ENCODE peak calls at places on chromosomes 5 and 9, in seven cellular contexts. Y is stimulated activated CD4-positive, alpha-beta T cell treated with anti-CD3 and anti-CD28 coated beads, Interleukin-1b, Interleukin-23, amount 100 ng/mL, for 4 hours; F is stimulated activated CD8-positive, alpha-beta memory T cell treated with anti-CD3 and anti-CD28 coated beads, Interleukin-4, amount 100 ng/mL, for 1 hour; T is BJ; W is AG08395; M is Caco-2; L is amygdala. B is an unnamed sample.

GRCh38 chr5:134465856-134466240 is 54.2 kb upstream of the CDKN2AIPNL start:
- DNase-seq in Y (peak; percentile 51), F (peak; percentile 22), T (no peak), W (peak; percentile 95), M (peak; percentile 52), L (peak; percentile 45), B (peak; percentile 49)

GRCh38 chr9:77725820-77726219 is 77.7 kb upstream of the GNA14 start:
- DNase-seq in Y (peak; percentile 2), F (no peak), T (no peak), W (no peak), M (no peak), L (no peak), B (no peak)

GRCh38 chr9:86720893-86721698 is 226.2 kb downstream of the GAS1 start:
- DNase-seq in Y (no peak), F (no peak), T (no peak), W (no peak), M (no peak), L (no peak), B (no peak)

GRCh38 chr9:124840300-124840833 is 12.9 kb upstream of the WDR38 start:
- DNase-seq in Y (no peak), F (no peak), T (no peak), W (no peak), M (no peak), L (no peak), B (no peak)

GRCh38 chr9:76905984-76906861 is at the start of gene PRUNE2:
- DNase-seq in Y (no peak), F (no peak), T (no peak), W (peak; percentile 88), M (peak; percentile 54), L (peak; percentile 48), B (no peak)

GRCh38 chr9:114002271-114002985 is 75.7 kb downstream of the AMBP start:
- DNase-seq in Y (no peak), F (no peak), T (no peak), W (no peak), M (no peak), L (no peak), B (no peak)

GRCh38 chr9:660227-660626 is 181.3 kb upstream of the DMRT1 start:
- DNase-seq in Y (no peak), F (no peak), T (no peak), W (no peak), M (no peak), L (no peak), B (no peak)

GRCh38 chr5:131377785-131378325 is 114.0 kb downstream of the CDC42SE2 start:
- DNase-seq in Y (no peak), F (no peak), T (no peak), W (no peak), M (no peak), L (no peak), B (no peak)

GRCh38 chr5:38445374-38446028 is 110.9 kb downstream of the LIFR start:
- DNase-seq in Y (no peak), F (no peak), T (no peak), W (no peak), M (no peak), L (no peak), B (no peak)

GRCh38 chr9:92455217-92455616 is 27.1 kb downstream of the ASPN start:
- DNase-seq in Y (no peak), F (no peak), T (no peak), W (no peak), M (peak; percentile 8), L (no peak), B (no peak)

GRCh38 chr5:169991115-169991514 is 10.8 kb upstream of the INSYN2B start:
- DNase-seq in Y (no peak), F (no peak), T (no peak), W (no peak), M (no peak), L (no peak), B (no peak)

GRCh38 chr9:33350310-33350709 is 52.1 kb downstream of the AQP7 start:
- DNase-seq in Y (no peak), F (no peak), T (peak; percentile 71), W (peak; percentile 85), M (no peak), L (no peak), B (peak; percentile 78)

GRCh38 chr9:88658311-88658822 is 123.4 kb downstream of the NXNL2 start:
- DNase-seq in Y (no peak), F (no peak), T (no peak), W (peak; percentile 35), M (no peak), L (no peak), B (peak; percentile 56)

GRCh38 chr5:1881273-1881586 is 1.5 kb downstream of the IRX4 start:
- DNase-seq in Y (no peak), F (no peak), T (no peak), W (no peak), M (no peak), L (no peak), B (no peak)

GRCh38 chr5:143652104-143652700 is 159.8 kb upstream of the HMHB1 start:
- DNase-seq in Y (no peak), F (no peak), T (no peak), W (peak; percentile 20), M (no peak), L (no peak), B (no peak)

GRCh38 chr5:138713247-138713646 is 40.0 kb upstream of the CTNNA1 start:
- DNase-seq in Y (no peak), F (no peak), T (no peak), W (no peak), M (no peak), L (no peak), B (no peak)

GRCh38 chr5:75214928-75215327 is 21.8 kb downstream of the ANKRD31 start:
- DNase-seq in Y (no peak), F (no peak), T (no peak), W (no peak), M (peak; percentile 56), L (no peak), B (no peak)